ENCODE peak calls at places on chromosomes 4 and X, in eight cellular contexts. B is substantia nigra, O is SW480, W is memory B cell, Q is cardiac muscle cell, D is NCI-H345, V is HuH-7, N is GM20000. Y is an unnamed sample.

GRCh38 chr4:86661006-86661405 is 66.9 kb downstream of the PTPN13 start:
- DNase-seq in N (no peak), O (no peak), D (no peak), V (no peak), Q (no peak), W (no peak), B (no peak), Y (no peak)

GRCh38 chrX:104852241-104852640 is 286.2 kb downstream of the IL1RAPL2 start:
- DNase-seq in N (no peak), V (no peak), D (no peak), Q (no peak), O (no peak), W (no peak), B (no peak), Y (no peak)

GRCh38 chrX:149314031-149314430 is 191.1 kb downstream of the IDS start:
- DNase-seq in O (no peak), N (no peak), V (no peak), Q (no peak), W (no peak), D (no peak), B (no peak), Y (no peak)

GRCh38 chr4:91325495-91325894 is 978.3 kb upstream of the GRID2 start:
- DNase-seq in Q (no peak), D (no peak), O (no peak), W (no peak), N (no peak), V (no peak), B (no peak), Y (no peak)

GRCh38 chr4:2251073-2251794 is 9.3 kb upstream of the HAUS3 start:
- DNase-seq in B (no peak), W (peak), Q (no peak), D (no peak), N (peak), V (no peak), O (no peak), Y (no peak)

GRCh38 chr4:54930226-54930625 is 195.2 kb downstream of the KDR start:
- DNase-seq in O (peak), V (no peak), B (no peak), D (no peak), Q (no peak), W (no peak), N (no peak), Y (no peak)

GRCh38 chr4:176927664-176928063 is 134.9 kb upstream of the VEGFC start:
- DNase-seq in D (no peak), B (no peak), Q (no peak), O (no peak), V (no peak), W (no peak), N (no peak), Y (no peak)

GRCh38 chrX:152892999-152893605 is 4.8 kb upstream of the ZNF185 start:
- DNase-seq in V (no peak), D (no peak), Q (no peak), N (no peak), O (no peak), B (no peak), W (no peak), Y (no peak)

GRCh38 chrX:109974906-109975655 is 27.8 kb upstream of the TMEM164 start:
- DNase-seq in V (no peak), O (no peak), D (no peak), W (no peak), B (no peak), N (no peak), Q (no peak), Y (no peak)

GRCh38 chrX:41384041-41384705 is 50.2 kb downstream of the DDX3X start:
- DNase-seq in V (no peak), D (no peak), W (no peak), N (no peak), B (no peak), O (peak), Q (no peak), Y (no peak)

GRCh38 chr4:26080876-26081628 is 167.0 kb downstream of the SMIM20 start:
- DNase-seq in D (peak), N (no peak), Q (no peak), B (no peak), O (no peak), V (no peak), W (no peak), Y (no peak)

GRCh38 chr4:65139998-65140397 is 530.3 kb downstream of the EPHA5 start:
- DNase-seq in O (no peak), Q (no peak), N (no peak), W (no peak), B (no peak), V (no peak), D (no peak), Y (no peak)

GRCh38 chrX:41276661-41277506 is 57.1 kb upstream of the DDX3X start:
- DNase-seq in N (peak), O (no peak), Q (no peak), V (no peak), W (no peak), D (no peak), B (no peak), Y (no peak)

GRCh38 chr4:142615324-142615665 is 230.8 kb downstream of the INPP4B start:
- DNase-seq in N (no peak), O (no peak), Q (no peak), D (no peak), V (no peak), B (no peak), W (no peak), Y (no peak)

GRCh38 chr4:141711211-141711610 is 74.8 kb downstream of the IL15 start:
- DNase-seq in W (no peak), D (no peak), N (no peak), V (peak), Q (peak), O (peak), B (no peak), Y (no peak)

GRCh38 chrX:133929836-133930464 is 55.4 kb downstream of the GPC3 start:
- DNase-seq in N (no peak), O (no peak), V (no peak), W (no peak), B (no peak), D (no peak), Q (no peak), Y (no peak)

GRCh38 chrX:14673764-14674163 is 144.4 kb downstream of the GLRA2 start:
- DNase-seq in Q (no peak), O (peak), V (no peak), D (peak), N (peak), B (no peak), W (no peak), Y (peak)

GRCh38 chr4:146095091-146095690 is 80.3 kb upstream of the LSM6 start:
- DNase-seq in V (peak), W (no peak), N (peak), D (peak), Q (peak), B (no peak), O (peak), Y (peak)

GRCh38 chr4:38318737-38319455 is 345.1 kb upstream of the KLF3 start:
- DNase-seq in N (peak), Q (peak), W (peak), B (peak), D (peak), V (peak), O (peak), Y (peak)

GRCh38 chr4:31054295-31054694 is 334.1 kb downstream of the PCDH7 start:
- DNase-seq in W (no peak), B (no peak), Q (no peak), D (no peak), N (no peak), O (no peak), V (no peak), Y (no peak)

GRCh38 chr4:110798682-110799081 is 175.8 kb upstream of the PITX2 start:
- DNase-seq in D (no peak), B (no peak), V (no peak), W (no peak), N (no peak), Q (no peak), O (no peak), Y (no peak)

GRCh38 chr4:48015678-48016077 is 803 bp downstream of the CNGA1 start:
- DNase-seq in O (no peak), V (no peak), B (no peak), D (no peak), W (no peak), N (no peak), Q (no peak), Y (no peak)

GRCh38 chr4:106344324-106344970 is 24.1 kb downstream of the GIMD1 start:
- DNase-seq in N (no peak), B (no peak), V (no peak), O (no peak), W (no peak), Q (no peak), D (no peak), Y (peak)

GRCh38 chrX:21926527-21927278 is 13.8 kb upstream of the SMS start:
- DNase-seq in W (no peak), O (peak), V (no peak), D (no peak), N (peak), B (no peak), Q (no peak), Y (peak)

GRCh38 chr4:100984901-100985300 is 362.4 kb downstream of the PPP3CA start:
- DNase-seq in O (no peak), N (no peak), B (no peak), D (no peak), Q (no peak), W (no peak), V (no peak), Y (no peak)

GRCh38 chr4:32876546-32876945 is 2156.4 kb downstream of the PCDH7 start:
- DNase-seq in V (no peak), Q (no peak), B (no peak), W (no peak), D (no peak), N (no peak), O (no peak), Y (no peak)

GRCh38 chrX:107747596-107748161 is 27.9 kb downstream of the TSC22D3 start:
- DNase-seq in O (peak), W (no peak), N (no peak), V (no peak), Q (peak), D (peak), B (no peak), Y (no peak)

GRCh38 chr4:20368926-20369325 is 117.2 kb downstream of the SLIT2 start:
- DNase-seq in N (no peak), Q (no peak), O (no peak), V (no peak), B (no peak), W (no peak), D (no peak), Y (no peak)

GRCh38 chr4:149885896-149886295 is 70.3 kb upstream of the IQCM start:
- DNase-seq in Q (no peak), V (no peak), O (no peak), D (no peak), N (no peak), W (no peak), B (no peak), Y (no peak)

GRCh38 chr4:151522790-151523332 is 113.9 kb downstream of the FHIP1A start:
- DNase-seq in N (no peak), V (no peak), O (no peak), W (no peak), Q (no peak), D (no peak), B (no peak), Y (no peak)

GRCh38 chr4:53767503-53767902 is 176.2 kb upstream of the LNX1 start:
- DNase-seq in W (no peak), V (no peak), N (no peak), B (no peak), O (no peak), D (no peak), Q (no peak), Y (no peak)

GRCh38 chr4:3860913-3861636 is 94.9 kb downstream of the ADRA2C start:
- DNase-seq in V (no peak), Q (no peak), O (no peak), B (no peak), W (no peak), D (no peak), N (no peak), Y (no peak)

GRCh38 chr4:74284074-74284473 is 24.2 kb upstream of the EPGN start:
- DNase-seq in B (no peak), Q (no peak), N (no peak), W (no peak), D (no peak), V (no peak), O (no peak), Y (no peak)

GRCh38 chrX:129091097-129091496 is 432.2 kb downstream of the SMARCA1 start:
- DNase-seq in B (no peak), O (no peak), W (no peak), D (no peak), V (no peak), Q (no peak), N (no peak), Y (no peak)

GRCh38 chrX:69546417-69546816 is 42.3 kb downstream of the NALF2 start:
- DNase-seq in N (no peak), V (no peak), O (peak), D (no peak), W (no peak), B (no peak), Q (no peak), Y (peak)